ENCODE peak calls at places on chromosomes 3 and 15, in eight cellular contexts. W is NCI-H748 treated with DMSO at 0.1 percent for 48 hours; H is GM20000; C is tibial nerve; N is HEK293T; U is stimulated activated CD8-positive, alpha-beta memory T cell treated with anti-CD3 and anti-CD28 coated beads, Interleukin-4, amount 100 ng/mL, for 24 hours; P is activated T-cell treated with anti-CD3 and anti-CD28 coated beads for 1 hour; S is CD4-positive, alpha-beta T cell. E is an unnamed sample.

GRCh38 chr3:190183121-190183520 is 62.4 kb upstream of the P3H2 start:
- DNase-seq in C (no peak), U (no peak), H (peak; percentile 35), W (peak; percentile 32), N (peak; percentile 36), S (no peak), P (no peak), E (no peak)

GRCh38 chr3:107392549-107393165 is 15.4 kb downstream of the CCDC54 start:
- DNase-seq in U (no peak), H (no peak), W (no peak), N (no peak), C (no peak), S (no peak), P (no peak), E (no peak)

GRCh38 chr3:126952983-126953660 is 29.8 kb upstream of the PLXNA1 start:
- DNase-seq in N (no peak), C (no peak), U (no peak), P (no peak), H (no peak), S (no peak), W (no peak), E (no peak)

GRCh38 chr15:51783967-51784366 is 32.6 kb downstream of the TMOD2 start:
- DNase-seq in N (no peak), S (no peak), U (no peak), H (no peak), W (no peak), P (no peak), C (no peak), E (no peak)

GRCh38 chr15:66721020-66721419 is 19.0 kb downstream of the SMAD6 start:
- DNase-seq in U (no peak), W (no peak), C (no peak), N (no peak), S (no peak), H (no peak), P (no peak), E (no peak)

GRCh38 chr3:69791111-69791510 is 51.8 kb downstream of the MITF start:
- DNase-seq in U (no peak), C (peak; percentile 65), S (no peak), P (no peak), H (no peak), N (no peak), W (no peak), E (no peak)

GRCh38 chr3:72520205-72520604 is 328.0 kb downstream of the SHQ1 start:
- DNase-seq in P (no peak), H (no peak), U (no peak), S (no peak), N (no peak), C (no peak), W (no peak), E (no peak)

GRCh38 chr3:128548011-128548410 is 55.0 kb upstream of the GATA2 start:
- DNase-seq in S (no peak), W (no peak), C (no peak), N (no peak), P (no peak), H (no peak), U (no peak), E (no peak)

GRCh38 chr3:28586325-28586724 is 237.7 kb upstream of the AZI2 start:
- DNase-seq in P (no peak), S (no peak), N (no peak), W (no peak), U (no peak), C (no peak), H (no peak), E (no peak)